ENCODE peak calls at places on chromosomes 3 and 15, in four cellular contexts. W is GM12891, H is H1, L is HepG2. T is an unnamed sample.

GRCh38 chr3:194830401-194830800 is 144.7 kb downstream of the FAM43A start:
- DNase-seq in W (no peak), H (no peak), L (no peak), T (no peak)

GRCh38 chr15:59762558-59762957 is 73.4 kb upstream of the BNIP2 start:
- DNase-seq in W (no peak), H (no peak), L (no peak), T (no peak)

GRCh38 chr15:38627684-38628277 is 63.2 kb upstream of the RASGRP1 start:
- DNase-seq in W (no peak), H (no peak), L (no peak), T (no peak)

GRCh38 chr15:88894348-88894818 is 961 bp downstream of the HAPLN3 start:
- DNase-seq in W (peak), H (no peak), L (peak), T (peak)

GRCh38 chr15:101710806-101711205 is 13.5 kb downstream of the TARS3 start:
- DNase-seq in W (no peak), H (no peak), L (peak), T (no peak)

GRCh38 chr15:51135276-51135675 is 40.6 kb upstream of the TNFAIP8L3 start:
- DNase-seq in W (no peak), H (no peak), L (no peak), T (no peak)

GRCh38 chr3:37961622-37962455 is 28.7 kb upstream of the VILL start:
- DNase-seq in W (no peak), H (peak), L (no peak), T (no peak)

GRCh38 chr3:151440940-151441339 is 19.9 kb downstream of the IGSF10 start:
- DNase-seq in W (no peak), H (no peak), L (no peak), T (no peak)

GRCh38 chr3:13347390-13347966 is 72.6 kb downstream of the NUP210 start:
- DNase-seq in W (no peak), H (no peak), L (no peak), T (no peak)

GRCh38 chr3:151467069-151467468 is 6.2 kb upstream of the IGSF10 start:
- DNase-seq in W (no peak), H (no peak), L (no peak), T (no peak)

GRCh38 chr3:133058831-133059230 is 20.6 kb downstream of the TMEM108 start:
- DNase-seq in W (no peak), H (no peak), L (no peak), T (no peak)

GRCh38 chr15:99209326-99209725 is 40.1 kb downstream of the TTC23 start:
- DNase-seq in W (no peak), H (no peak), L (no peak), T (no peak)

GRCh38 chr15:69578792-69579587 is 126.4 kb downstream of the RPLP1 start:
- DNase-seq in W (no peak), H (no peak), L (no peak), T (no peak)

GRCh38 chr3:52250122-52250521 is 4.6 kb downstream of the PPM1M start:
- DNase-seq in W (no peak), H (no peak), L (no peak), T (no peak)

GRCh38 chr3:49278548-49278947 is 1.5 kb upstream of the C3orf62 start:
- DNase-seq in W (no peak), H (no peak), L (no peak), T (no peak)

GRCh38 chr3:147393261-147393964 is 12.9 kb downstream of the ZIC4 start:
- DNase-seq in W (no peak), H (no peak), L (no peak), T (no peak)

GRCh38 chr3:59017617-59017984 is 32.2 kb downstream of the CFAP20DC start:
- DNase-seq in W (no peak), H (no peak), L (no peak), T (no peak)

GRCh38 chr15:69825941-69826817 is 271.5 kb downstream of the TLE3 start:
- DNase-seq in W (no peak), H (no peak), L (no peak), T (no peak)

GRCh38 chr3:108131105-108131794 is 40.4 kb upstream of the CD47 start:
- DNase-seq in W (no peak), H (no peak), L (no peak), T (no peak)

GRCh38 chr15:61916104-61916503 is 144.1 kb downstream of the VPS13C start:
- DNase-seq in W (no peak), H (no peak), L (no peak), T (no peak)

GRCh38 chr3:113286524-113286923 is 75.2 kb downstream of the BOC start:
- DNase-seq in W (no peak), H (no peak), L (no peak), T (no peak)

GRCh38 chr3:58693929-58694850 is 27.6 kb upstream of the FAM3D start:
- DNase-seq in W (no peak), H (no peak), L (no peak), T (no peak)

GRCh38 chr3:43549626-43550025 is 72.2 kb downstream of the ANO10 start:
- DNase-seq in W (no peak), H (no peak), L (no peak), T (no peak)

GRCh38 chr3:175743733-175744400 is 884.7 kb downstream of the NAALADL2 start:
- DNase-seq in W (no peak), H (no peak), L (no peak), T (no peak)

GRCh38 chr3:52291508-52292181 is 4.0 kb downstream of the GLYCTK start:
- DNase-seq in W (peak), H (no peak), L (no peak), T (peak)

GRCh38 chr3:154112146-154112545 is 9.0 kb upstream of the ARHGEF26 start:
- DNase-seq in W (no peak), H (no peak), L (peak), T (no peak)

GRCh38 chr3:113441051-113441770 is at the start of gene CFAP44:
- DNase-seq in W (no peak), H (peak), L (peak), T (no peak)

GRCh38 chr3:151926956-151927355 is 53.5 kb downstream of the SUCNR1 start:
- DNase-seq in W (no peak), H (no peak), L (no peak), T (no peak)

GRCh38 chr15:42632100-42632675 is 56.8 kb downstream of the STARD9 start:
- DNase-seq in W (no peak), H (no peak), L (no peak), T (no peak)

GRCh38 chr3:10173926-10174435 is 9.3 kb downstream of the IRAK2 start:
- DNase-seq in W (no peak), H (no peak), L (peak), T (no peak)
- TF ChIP-seq POLR2AphosphoS5 in W (no peak), H (no peak), L (no peak), T (no peak)

GRCh38 chr3:123334056-123334455 is 114.8 kb downstream of the ADCY5 start:
- DNase-seq in W (no peak), H (no peak), L (no peak), T (no peak)

GRCh38 chr3:123336441-123336851 is 112.4 kb downstream of the ADCY5 start:
- DNase-seq in W (no peak), H (no peak), L (no peak), T (no peak)

GRCh38 chr3:123335007-123335670 is 113.8 kb downstream of the ADCY5 start:
- DNase-seq in W (no peak), H (no peak), L (no peak), T (no peak)

GRCh38 chr3:123337226-123337625 is 111.7 kb downstream of the ADCY5 start:
- DNase-seq in W (no peak), H (no peak), L (no peak), T (no peak)

DNA sequence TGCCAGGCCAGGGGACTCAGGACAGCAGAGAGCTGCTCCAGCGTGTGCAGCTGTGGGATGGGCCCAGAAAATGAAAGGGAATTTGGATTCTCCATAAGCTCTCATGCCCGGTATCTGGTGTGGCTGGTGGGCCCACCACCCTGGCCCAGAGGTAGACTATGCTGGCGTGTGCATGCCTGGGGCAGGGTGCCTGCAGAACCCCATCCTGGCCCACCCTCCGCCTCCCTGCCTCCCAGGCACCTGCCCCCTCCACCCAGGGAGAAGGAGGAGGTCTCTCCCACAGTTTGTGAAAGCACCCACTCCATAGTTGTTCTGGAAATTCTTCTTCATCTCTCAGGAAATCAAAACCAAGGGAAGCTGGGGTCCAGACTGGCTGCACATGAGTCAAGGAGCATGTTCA is 112.9 kb downstream of the ADCY5 start:
- DNase-seq in W (no peak), H (no peak), L (no peak), T (no peak)
- TF ChIP-seq TAF1 in W (no peak), H (no peak), L (no peak), T (no peak)

DNA sequence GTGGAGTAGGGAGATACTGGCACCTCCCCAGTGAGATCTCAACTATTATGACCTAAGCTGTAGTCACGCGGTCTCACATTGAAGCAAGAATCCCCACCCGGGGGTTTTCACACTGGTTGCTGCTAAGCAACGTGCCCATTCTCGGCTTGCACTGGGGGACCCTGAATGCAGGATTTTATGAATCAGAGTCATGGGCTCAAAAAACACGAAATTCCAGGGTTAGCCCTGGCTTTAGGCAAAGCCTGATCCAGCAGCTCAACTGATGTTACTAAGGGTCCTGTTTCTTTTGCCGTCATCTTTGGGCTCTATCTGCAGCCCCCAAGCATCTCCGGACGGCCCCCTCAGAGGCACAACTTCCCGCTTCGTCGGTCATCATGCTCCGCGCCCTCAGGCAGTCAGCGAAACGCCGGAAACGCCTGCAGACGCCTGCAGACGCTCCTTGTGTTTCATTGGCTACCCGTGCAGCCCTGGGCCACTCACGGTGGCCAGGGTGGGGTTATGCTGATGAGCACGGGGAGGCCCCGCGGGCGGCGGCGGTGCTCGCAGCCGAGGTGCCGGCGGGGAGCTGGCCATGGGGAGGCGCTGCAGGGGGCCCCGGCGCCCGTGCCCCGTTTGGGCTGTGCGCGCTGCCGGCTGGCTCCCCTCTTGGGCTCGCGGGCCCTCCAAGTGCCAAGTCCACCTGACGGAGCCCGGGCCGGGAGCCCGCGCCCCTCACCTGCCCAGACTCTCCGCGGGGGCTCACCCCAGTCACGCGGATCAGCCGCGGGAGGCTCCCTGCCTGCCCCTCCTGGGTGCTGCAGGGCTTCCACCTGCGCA is 25.8 kb downstream of the EFCC1 start:
- DNase-seq in W (peak), H (peak), L (peak), T (peak)
- TF ChIP-seq POLR2A in W (no peak), H (no peak), L (no peak), T (peak)

GRCh38 chr3:126459763-126460127 is 15.9 kb downstream of the ZXDC start:
- DNase-seq in W (no peak), H (no peak), L (no peak), T (no peak)

GRCh38 chr3:126460386-126460785 is 15.3 kb downstream of the ZXDC start:
- DNase-seq in W (no peak), H (no peak), L (no peak), T (no peak)

GRCh38 chr3:126463521-126463920 is 12.2 kb downstream of the ZXDC start:
- DNase-seq in W (no peak), H (no peak), L (no peak), T (no peak)

GRCh38 chr3:126459111-126459762 is 16.5 kb downstream of the ZXDC start:
- DNase-seq in W (no peak), H (no peak), L (no peak), T (no peak)

GRCh38 chr3:126461450-126462070 is 14.1 kb downstream of the ZXDC start:
- DNase-seq in W (no peak), H (no peak), L (no peak), T (no peak)
- TF ChIP-seq POLR2AphosphoS5 in W (no peak), H (no peak), L (no peak), T (no peak)

DNA sequence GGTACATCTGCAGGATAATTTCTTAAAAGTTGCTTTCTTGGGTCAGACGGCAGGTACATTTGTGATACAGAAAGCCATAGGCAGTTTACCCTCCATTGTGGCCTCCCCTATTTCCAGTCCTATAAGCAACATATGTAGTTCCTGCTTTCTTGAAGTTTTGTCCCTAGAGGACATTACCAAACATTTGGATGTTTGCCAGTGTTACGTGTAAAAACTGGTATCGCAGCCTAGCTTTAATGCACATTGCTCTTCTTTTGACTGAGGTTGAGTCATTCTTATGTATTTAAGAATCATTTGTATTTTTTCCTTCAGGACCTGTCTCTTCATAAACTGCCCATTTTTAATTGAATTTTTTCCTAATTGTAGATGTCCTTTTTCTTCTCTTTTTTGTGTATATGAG is 114.3 kb downstream of the DIPK2A start:
- DNase-seq in W (no peak), H (no peak), L (no peak), T (no peak)
- TF ChIP-seq TAF1 in W (no peak), H (no peak), L (no peak), T (no peak)

DNA sequence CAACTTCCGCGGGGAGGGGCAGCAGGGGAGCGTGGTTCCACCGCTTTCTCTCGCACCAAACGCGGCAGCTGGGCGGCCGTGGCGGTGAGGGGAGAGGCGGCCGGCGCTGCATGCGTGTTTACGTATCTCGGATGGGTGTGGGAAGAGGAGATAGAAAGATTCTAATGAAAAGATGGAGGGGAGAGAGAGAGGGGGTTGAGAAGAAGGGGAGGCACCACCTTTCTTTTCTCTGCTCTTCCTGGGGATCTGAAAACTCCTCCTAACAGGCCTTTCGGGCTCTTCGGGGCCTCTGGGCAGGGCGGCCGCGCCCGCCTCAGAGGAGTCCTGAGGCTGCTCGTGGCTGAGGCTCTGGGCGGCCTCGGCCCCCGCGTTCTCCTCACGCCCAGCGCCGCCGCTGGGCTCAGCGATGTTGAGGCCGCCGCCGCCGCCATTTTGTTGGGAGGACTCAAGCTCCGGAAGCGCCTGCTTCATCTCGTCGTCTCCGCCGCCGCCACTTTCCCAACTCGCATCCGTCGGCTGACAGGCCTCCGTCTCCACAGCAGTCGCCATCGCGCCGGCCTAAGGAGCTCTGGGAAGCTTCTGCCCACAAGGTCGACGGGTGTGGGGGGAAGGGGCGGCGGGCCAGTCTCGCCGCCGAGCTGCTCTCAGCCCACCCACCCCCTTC is 475 bp downstream of the TASOR start:
- DNase-seq in W (peak), H (peak), L (peak), T (peak)
- TF ChIP-seq POLR2A in W (no peak), H (peak), L (peak), T (peak)

GRCh38 chr3:106332135-106332534 is 463.3 kb upstream of the CBLB start:
- DNase-seq in W (no peak), H (no peak), L (no peak), T (no peak)

GRCh38 chr3:106331636-106332035 is 462.8 kb upstream of the CBLB start:
- DNase-seq in W (no peak), H (no peak), L (no peak), T (no peak)

GRCh38 chr3:106326941-106327765 is 458.3 kb upstream of the CBLB start:
- DNase-seq in W (no peak), H (no peak), L (no peak), T (no peak)

GRCh38 chr3:106329505-106329904 is 460.7 kb upstream of the CBLB start:
- DNase-seq in W (no peak), H (no peak), L (no peak), T (no peak)

GRCh38 chr3:106328224-106328623 is 459.4 kb upstream of the CBLB start:
- DNase-seq in W (no peak), H (no peak), L (no peak), T (no peak)
- TF ChIP-seq POLR2AphosphoS5 in W (no peak), H (no peak), L (no peak), T (no peak)

DNA sequence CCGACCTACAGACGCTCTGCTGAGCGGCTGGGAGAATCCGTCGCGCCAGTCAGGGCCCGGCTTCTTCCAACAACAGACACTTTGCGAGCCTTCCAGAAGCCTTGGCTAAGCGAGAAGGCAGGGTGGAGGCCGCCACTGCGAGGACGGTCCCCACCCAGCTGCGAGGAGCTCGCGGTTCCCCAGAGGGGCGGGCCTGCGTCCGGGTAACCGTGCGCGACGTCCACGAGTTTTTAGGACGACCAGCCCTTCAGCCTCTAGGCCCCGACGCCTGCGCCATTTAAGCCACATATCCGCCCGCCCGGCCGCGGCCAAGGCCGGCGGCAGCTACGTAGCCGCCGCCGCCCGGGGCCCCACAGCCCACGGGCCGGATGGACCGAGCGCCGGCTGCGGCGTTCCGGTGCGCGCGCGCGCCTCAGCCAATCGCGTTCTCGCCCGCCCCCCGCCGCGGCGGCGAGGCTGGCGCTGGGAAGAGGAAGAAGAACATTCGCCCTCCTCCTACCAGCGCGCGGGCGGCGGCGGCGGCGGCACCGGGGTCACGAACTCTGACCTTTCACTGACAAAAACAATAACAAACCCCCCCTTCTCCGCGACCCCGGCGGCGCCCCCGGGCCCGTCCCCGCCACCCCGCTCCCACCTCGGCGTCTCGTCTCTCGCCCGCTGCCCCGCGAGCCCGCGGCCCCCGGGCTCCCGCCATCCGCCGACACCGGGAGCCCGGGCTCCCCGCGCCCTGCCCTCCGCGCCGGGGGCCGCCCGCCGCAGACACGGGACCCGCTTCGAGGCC is at the start of gene NR2C2:
- DNase-seq in W (peak), H (no peak), L (peak), T (peak)
- TF ChIP-seq TAF1 in W (peak), H (peak), L (peak), T (peak)

GRCh38 chr15:62988701-62989100 is 53.8 kb upstream of the TPM1 start:
- DNase-seq in W (no peak), H (no peak), L (no peak), T (no peak)
- TF ChIP-seq POLR2A in W (no peak), H (no peak), L (no peak), T (no peak)

T was measured in GM12892.